ENCODE peak calls at places on chromosomes 6 and 20, in four cellular contexts. N is activated naive CD4-positive, alpha-beta T cell treated with anti-CD3 and anti-CD28 coated beads for 36 hours; V is effector CD4-positive, alpha-beta T cell; D is HEK293T. L is an unnamed sample.

GRCh38 chr6:168223755-168224154 is 95.8 kb downstream of the DACT2 start:
- DNase-seq in N (no peak), V (no peak), D (no peak), L (no peak)

GRCh38 chr20:63639093-63639860 is 12.4 kb upstream of the GMEB2 start:
- DNase-seq in D (no peak), V (peak; percentile 71), N (peak; percentile 81), L (no peak)

GRCh38 chr6:105844275-105844848 is 241.8 kb upstream of the PRDM1 start:
- DNase-seq in V (no peak), N (no peak), D (no peak), L (no peak)

GRCh38 chr6:45959534-45960195 is 56.0 kb downstream of the CLIC5 start:
- DNase-seq in N (no peak), D (no peak), V (no peak), L (no peak)

GRCh38 chr20:38616457-38616856 is 14.8 kb downstream of the ARHGAP40 start:
- DNase-seq in V (no peak), D (no peak), N (no peak), L (no peak)

GRCh38 chr20:60718743-60719142 is 533.3 kb upstream of the CDH4 start:
- DNase-seq in N (peak; percentile 5), D (peak; percentile 23), V (no peak), L (no peak)

GRCh38 chr20:10216146-10216741 is 2.4 kb upstream of the SNAP25 start:
- DNase-seq in D (no peak), N (no peak), V (no peak), L (no peak)

GRCh38 chr20:8527998-8528397 is 395.9 kb downstream of the PLCB1 start:
- DNase-seq in V (no peak), D (no peak), N (no peak), L (no peak)

GRCh38 chr20:2865101-2865500 is 8.2 kb upstream of the PTPRA start:
- DNase-seq in N (no peak), V (no peak), D (no peak), L (no peak)